ENCODE peak calls at places on chromosome 6, in five cellular contexts. F is globus pallidus, Q is germinal center, D is fibroblast of the conjunctiva, O is ovary. T is an unnamed sample.

GRCh38 chr6:36536873-36537547 is 10.3 kb downstream of the STK38 start:
- DNase-seq in F (no peak), Q (no peak), D (no peak), O (no peak), T (no peak)

GRCh38 chr6:114000066-114000465 is 29.1 kb upstream of the HDAC2 start:
- DNase-seq in F (no peak), Q (no peak), D (no peak), O (no peak), T (no peak)

GRCh38 chr6:16965679-16966078 is 136.2 kb upstream of the STMND1 start:
- DNase-seq in F (no peak), Q (no peak), D (no peak), O (no peak), T (no peak)

GRCh38 chr6:51777631-51778030 is 309.8 kb downstream of the PKHD1 start:
- DNase-seq in F (no peak), Q (no peak), D (no peak), O (no peak), T (no peak)

GRCh38 chr6:40743690-40744446 is 156.7 kb upstream of the LRFN2 start:
- DNase-seq in F (no peak), Q (no peak), D (no peak), O (no peak), T (no peak)

GRCh38 chr6:85482206-85483040 is 32.5 kb downstream of the NT5E start:
- DNase-seq in F (no peak), Q (no peak), D (no peak), O (no peak), T (no peak)

GRCh38 chr6:1606533-1607235 is 3.0 kb upstream of the FOXC1 start:
- DNase-seq in F (no peak), Q (no peak), D (no peak), O (no peak), T (no peak)

GRCh38 chr6:16061833-16062232 is 67.1 kb upstream of the MYLIP start:
- DNase-seq in F (no peak), Q (no peak), D (no peak), O (no peak), T (no peak)

GRCh38 chr6:6230286-6230685 is 90.2 kb downstream of the F13A1 start:
- DNase-seq in F (no peak), Q (no peak), D (no peak), O (no peak), T (no peak)

GRCh38 chr6:109308018-109308492 is 74.2 kb downstream of the CD164 start:
- DNase-seq in F (no peak), Q (no peak), D (peak; percentile 60), O (no peak), T (no peak)

GRCh38 chr6:15384901-15385300 is 139.0 kb downstream of the JARID2 start:
- DNase-seq in F (no peak), Q (no peak), D (no peak), O (no peak), T (no peak)

GRCh38 chr6:146190581-146190980 is 161.7 kb downstream of the GRM1 start:
- DNase-seq in F (no peak), Q (no peak), D (no peak), O (no peak), T (no peak)

GRCh38 chr6:111779031-111779430 is 94.2 kb downstream of the FYN start:
- DNase-seq in F (no peak), Q (no peak), D (no peak), O (no peak), T (no peak)

GRCh38 chr6:42783177-42783875 is 1.5 kb downstream of the BICRAL start:
- DNase-seq in F (peak; percentile 73), Q (peak; percentile 67), D (peak; percentile 63), O (peak; percentile 92), T (peak; percentile 68)

GRCh38 chr6:6724319-6725119 is 136.0 kb downstream of the LY86 start:
- DNase-seq in F (peak; percentile 46), Q (peak; percentile 26), D (peak; percentile 75), O (peak; percentile 86), T (peak; percentile 10)

GRCh38 chr6:121897337-121897760 is 461.9 kb downstream of the GJA1 start:
- DNase-seq in F (peak; percentile 26), Q (no peak), D (no peak), O (no peak), T (no peak)

GRCh38 chr6:84103029-84103428 is 69.5 kb downstream of the MRAP2 start:
- DNase-seq in F (no peak), Q (no peak), D (peak; percentile 51), O (no peak), T (no peak)

GRCh38 chr6:158663465-158664167 is 13.8 kb downstream of the SYTL3 start:
- DNase-seq in F (no peak), Q (no peak), D (no peak), O (no peak), T (no peak)

GRCh38 chr6:166851426-166851825 is 104.9 kb downstream of the RNASET2 start:
- DNase-seq in F (no peak), Q (no peak), D (no peak), O (no peak), T (no peak)

GRCh38 chr6:132730560-132730959 is 16.7 kb upstream of the VNN1 start:
- DNase-seq in F (no peak), Q (no peak), D (no peak), O (no peak), T (no peak)

GRCh38 chr6:4585682-4586468 is 190.3 kb upstream of the CDYL start:
- DNase-seq in F (peak; percentile 57), Q (no peak), D (no peak), O (no peak), T (no peak)

GRCh38 chr6:90068835-90069478 is 174.7 kb downstream of the GJA10 start:
- DNase-seq in F (no peak), Q (no peak), D (no peak), O (no peak), T (no peak)

GRCh38 chr6:121503633-121504032 is 68.2 kb downstream of the GJA1 start:
- DNase-seq in F (no peak), Q (no peak), D (no peak), O (no peak), T (no peak)

GRCh38 chr6:163839296-163839695 is 424.8 kb downstream of the QKI start:
- DNase-seq in F (no peak), Q (no peak), D (no peak), O (no peak), T (no peak)

GRCh38 chr6:132414761-132415160 is 13.5 kb upstream of the MOXD1 start:
- DNase-seq in F (no peak), Q (no peak), D (no peak), O (no peak), T (no peak)

GRCh38 chr6:13191461-13191860 is 136.9 kb downstream of the TBC1D7 start:
- DNase-seq in F (no peak), Q (no peak), D (no peak), O (no peak), T (no peak)

GRCh38 chr6:22906091-22906549 is 336.8 kb downstream of the HDGFL1 start:
- DNase-seq in F (peak; percentile 3), Q (no peak), D (peak; percentile 4), O (no peak), T (no peak)

GRCh38 chr6:142275146-142276006 is 26.4 kb upstream of the ADGRG6 start:
- DNase-seq in F (no peak), Q (no peak), D (no peak), O (no peak), T (no peak)

GRCh38 chr6:140178550-140179334 is 804.3 kb upstream of the CITED2 start:
- DNase-seq in F (no peak), Q (no peak), D (peak; percentile 28), O (no peak), T (no peak)

GRCh38 chr6:158660331-158660730 is 10.5 kb downstream of the SYTL3 start:
- DNase-seq in F (no peak), Q (peak; percentile 65), D (no peak), O (no peak), T (peak; percentile 31)

GRCh38 chr6:69792292-69792691 is 4.5 kb downstream of the LMBRD1 start:
- DNase-seq in F (peak; percentile 45), Q (no peak), D (no peak), O (no peak), T (no peak)

GRCh38 chr6:37864250-37864649 is 44.7 kb downstream of the ZFAND3 start:
- DNase-seq in F (no peak), Q (no peak), D (no peak), O (no peak), T (no peak)

GRCh38 chr6:72374864-72375263 is 247.0 kb upstream of the KCNQ5 start:
- DNase-seq in F (no peak), Q (no peak), D (no peak), O (no peak), T (no peak)

GRCh38 chr6:165636015-165636414 is 27.0 kb downstream of the PDE10A start:
- DNase-seq in F (no peak), Q (no peak), D (no peak), O (no peak), T (no peak)

GRCh38 chr6:134935076-134935475 is 14.8 kb downstream of the ALDH8A1 start:
- DNase-seq in F (no peak), Q (no peak), D (no peak), O (no peak), T (no peak)

GRCh38 chr6:100453701-100454521 is 10.8 kb downstream of the SIM1 start:
- DNase-seq in F (no peak), Q (no peak), D (no peak), O (no peak), T (no peak)

GRCh38 chr6:37057128-37057471 is 51.6 kb downstream of the FGD2 start:
- DNase-seq in F (no peak), Q (no peak), D (no peak), O (no peak), T (no peak)